ENCODE peak calls at places on chromosomes 4 and X, in five cellular contexts. F is transverse colon, M is HCT116, G is GM12878, H is K562. D is an unnamed sample.

GRCh38 chrX:154698630-154699248 is 45.4 kb upstream of the CTAG2 start:
- DNase-seq in H (no peak), G (no peak), M (no peak), F (no peak), D (no peak)

GRCh38 chr4:123616970-123617392 is 220.4 kb downstream of the SPRY1 start:
- DNase-seq in G (no peak), M (no peak), F (peak), H (no peak), D (no peak)

GRCh38 chr4:72568959-72569718 is at the start of gene ADAMTS3:
- DNase-seq in H (peak), F (peak), M (no peak), G (no peak), D (peak)

GRCh38 chr4:112735474-112735951 is 98.6 kb downstream of the LARP7 start:
- DNase-seq in G (peak), H (no peak), F (no peak), M (no peak), D (no peak)

GRCh38 chr4:121156822-121157769 is 7.0 kb downstream of the TNIP3 start:
- DNase-seq in H (no peak), G (no peak), M (no peak), F (peak), D (no peak)

GRCh38 chrX:7147431-7147977 is at the start of gene STS:
- DNase-seq in M (no peak), F (peak), G (no peak), H (no peak), D (no peak)

GRCh38 chr4:21411086-21411485 is 537.5 kb downstream of the KCNIP4 start:
- DNase-seq in G (no peak), M (no peak), H (no peak), F (no peak), D (no peak)

GRCh38 chr4:26110493-26110892 is 196.5 kb downstream of the SMIM20 start:
- DNase-seq in M (no peak), H (no peak), G (no peak), F (no peak), D (no peak)

GRCh38 chr4:15348236-15348635 is 79.6 kb upstream of the C1QTNF7 start:
- DNase-seq in F (no peak), H (no peak), G (no peak), M (no peak), D (no peak)

GRCh38 chr4:158164849-158165248 is 8.0 kb downstream of the GASK1B start:
- DNase-seq in M (no peak), H (no peak), G (no peak), F (no peak), D (no peak)
- TF ChIP-seq POLR2AphosphoS5 in M (no peak), H (no peak), G (no peak), F (peak), D (no peak)

GRCh38 chrX:40009462-40009851 is 88.3 kb downstream of the BCOR start:
- DNase-seq in G (no peak), F (no peak), M (no peak), H (no peak), D (no peak)

GRCh38 chrX:40009890-40010289 is 87.9 kb downstream of the BCOR start:
- DNase-seq in G (no peak), H (no peak), M (no peak), F (no peak), D (no peak)

GRCh38 chrX:40012039-40012799 is 85.5 kb downstream of the BCOR start:
- DNase-seq in H (no peak), M (no peak), F (peak), G (no peak), D (no peak)

GRCh38 chrX:40011483-40012038 is 86.2 kb downstream of the BCOR start:
- DNase-seq in F (no peak), G (no peak), H (no peak), M (no peak), D (no peak)

GRCh38 chrX:40010550-40011364 is 87.0 kb downstream of the BCOR start:
- DNase-seq in H (no peak), G (no peak), F (no peak), M (no peak), D (no peak)
- TF ChIP-seq POLR2AphosphoS5 in H (no peak), G (no peak), F (no peak), M (no peak), D (no peak)

DNA sequence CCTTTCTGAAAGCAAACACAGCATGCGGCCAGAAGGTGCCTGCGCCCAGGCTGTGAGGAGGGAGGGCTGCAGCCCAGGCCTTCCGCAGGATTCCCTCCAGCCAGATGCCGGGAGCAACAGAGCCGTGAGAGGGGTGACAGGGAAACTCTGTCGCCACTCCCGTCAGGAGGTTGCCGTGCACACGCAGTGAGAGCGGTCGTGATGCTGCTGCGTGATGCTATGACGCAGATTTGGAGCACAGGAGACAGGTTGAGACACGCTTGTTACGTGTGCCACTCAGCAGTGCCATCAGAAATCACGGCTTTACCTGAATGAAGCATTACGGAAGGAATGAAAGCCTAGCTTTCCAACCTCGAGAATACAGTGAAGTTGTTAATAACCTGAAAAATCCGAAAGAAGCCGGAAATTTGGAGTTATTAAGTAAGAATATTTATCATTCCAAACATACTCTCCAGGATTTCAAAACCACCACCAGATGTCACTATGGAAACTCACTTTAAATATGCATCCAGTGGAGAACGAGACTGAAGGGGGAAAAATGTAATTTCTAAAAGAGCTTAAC is 54.4 kb downstream of the FAT1 start:
- DNase-seq in G (no peak), H (no peak), F (no peak), M (no peak), D (no peak)
- TF ChIP-seq POLR2AphosphoS5 in G (no peak), H (no peak), F (no peak), M (no peak), D (no peak)

GRCh38 chr4:87041142-87041541 is 106.3 kb downstream of the AFF1 start:
- DNase-seq in M (no peak), F (no peak), G (no peak), H (no peak), D (no peak)
- TF ChIP-seq POLR2AphosphoS5 in M (no peak), F (no peak), G (no peak), H (no peak), D (no peak)

DNA sequence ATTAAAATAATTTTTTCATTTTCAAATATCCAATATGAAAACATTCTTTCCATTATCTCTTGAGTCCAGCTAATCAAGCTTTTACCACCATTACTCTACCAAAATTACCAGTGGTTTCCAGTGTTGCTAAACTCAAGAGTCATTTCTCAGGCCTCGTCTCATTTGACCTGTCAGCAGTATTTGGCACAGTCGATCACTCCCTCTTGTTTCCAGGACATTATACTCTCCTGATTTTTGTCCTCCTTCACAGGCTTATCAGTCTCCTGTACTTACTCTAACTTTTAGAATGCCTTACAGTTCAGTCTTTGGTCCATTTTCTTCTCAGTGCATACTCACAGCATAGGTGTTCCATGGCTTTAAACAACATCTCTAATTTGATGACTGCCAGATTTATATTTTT is 11.6 kb downstream of the USP38 start:
- DNase-seq in F (no peak), H (no peak), G (no peak), M (no peak), D (no peak)
- TF ChIP-seq POLR2AphosphoS5 in F (no peak), H (no peak), G (no peak), M (no peak), D (no peak)

DNA sequence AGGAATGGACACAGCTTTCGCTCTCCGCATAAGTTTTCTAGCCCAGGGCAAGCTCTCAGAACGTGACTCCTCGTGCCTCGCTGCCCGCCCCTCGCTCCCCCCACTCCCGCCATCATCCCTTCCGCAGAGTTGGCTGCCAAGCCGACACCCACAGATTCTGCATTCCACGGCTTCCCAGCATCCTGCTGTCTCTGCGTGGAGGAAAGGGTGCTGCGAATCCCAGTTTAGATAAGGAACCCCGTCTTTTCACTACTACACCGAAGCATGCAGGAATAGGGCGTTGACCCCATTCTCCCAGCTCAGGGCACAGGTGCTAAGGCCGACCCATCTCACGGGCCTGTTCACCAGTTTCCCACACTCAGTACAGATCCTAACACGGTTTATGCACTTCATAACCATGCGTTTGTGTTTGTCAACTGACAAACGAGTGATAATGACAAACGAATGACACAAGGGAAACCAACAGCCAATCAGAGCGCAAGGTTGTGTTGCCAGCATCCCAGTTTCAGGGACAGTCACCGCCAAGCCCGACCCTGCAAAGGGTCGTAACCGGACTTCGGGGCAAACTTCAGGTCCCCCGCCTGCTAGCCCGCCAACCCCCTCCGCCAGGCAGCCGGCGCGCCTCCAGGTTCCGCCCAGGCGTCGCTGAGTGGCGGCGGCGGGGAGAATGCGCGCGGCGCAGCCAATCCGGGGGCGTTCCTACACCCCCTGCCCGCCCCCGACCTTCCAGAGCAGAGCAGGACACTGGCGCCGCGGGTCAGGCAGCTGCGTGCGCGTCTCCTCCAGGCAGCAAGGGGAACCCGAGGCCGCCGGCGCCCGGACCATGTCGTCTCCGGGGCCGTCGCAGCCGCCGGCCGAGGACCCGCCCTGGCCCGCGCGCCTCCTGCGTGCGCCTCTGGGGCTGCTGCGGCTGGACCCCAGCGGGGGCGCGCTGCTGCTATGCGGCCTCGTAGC is at the start of gene CYP2U1:
- DNase-seq in G (no peak), M (peak), F (peak), H (peak), D (peak)
- TF ChIP-seq POLR2AphosphoS5 in G (no peak), M (peak), F (peak), H (no peak), D (no peak)

GRCh38 chr4:78557841-78558240 is 6.3 kb downstream of the ANXA3 start:
- DNase-seq in G (no peak), M (no peak), F (no peak), H (no peak), D (no peak)
- TF ChIP-seq POLR2AphosphoS5 in G (no peak), M (no peak), F (no peak), H (no peak), D (no peak)

GRCh38 chr4:128780688-128781087 is 28.8 kb upstream of the JADE1 start:
- DNase-seq in F (no peak), H (no peak), M (no peak), G (no peak), D (no peak)

GRCh38 chr4:128775477-128775876 is 34.0 kb upstream of the JADE1 start:
- DNase-seq in M (no peak), H (no peak), F (no peak), G (no peak), D (no peak)

GRCh38 chr4:128782076-128782715 is 27.3 kb upstream of the JADE1 start:
- DNase-seq in M (peak), G (no peak), H (peak), F (peak), D (no peak)

GRCh38 chr4:128775916-128776315 is 33.6 kb upstream of the JADE1 start:
- DNase-seq in H (no peak), M (no peak), F (no peak), G (no peak), D (no peak)

DNA sequence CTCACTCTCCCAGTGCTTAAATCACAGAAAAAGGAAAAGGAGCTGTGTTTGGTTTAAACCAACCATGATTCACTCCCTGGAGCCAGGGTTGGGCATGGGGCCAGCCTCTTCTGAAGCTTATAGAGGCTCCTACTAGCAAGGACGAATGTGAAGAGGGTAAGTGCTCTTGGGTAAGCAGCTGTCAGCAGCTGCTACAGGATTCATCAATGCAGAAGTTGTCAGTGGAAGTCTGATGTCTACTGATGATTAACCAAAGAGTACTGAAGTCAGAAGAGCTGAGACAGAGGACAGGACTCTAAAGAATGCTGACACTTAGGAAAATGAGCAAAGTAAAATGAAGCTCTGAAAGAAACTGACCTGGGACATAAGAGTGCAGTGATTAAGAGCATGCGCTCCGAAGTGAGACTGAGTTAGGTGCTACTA is 32.7 kb upstream of the JADE1 start:
- DNase-seq in M (no peak), H (no peak), G (no peak), F (peak), D (no peak)
- TF ChIP-seq POLR2AphosphoS5 in M (no peak), H (no peak), G (no peak), F (no peak), D (no peak)

D was measured in GM12891.